ENCODE peak calls at places on chromosomes 6 and 20, in eight cellular contexts. K, J, A, H, Q, R, Y and O are unnamed samples.

GRCh38 chr6:32882879-32883250 is 28.9 kb downstream of the PSMB9 start:
- DNase-seq in Q (no peak), Y (no peak), A (no peak), H (no peak), R (no peak), K (no peak), J (no peak), O (no peak)

GRCh38 chr6:39797751-39798150 is 5.6 kb downstream of the DAAM2 start:
- DNase-seq in R (no peak), A (no peak), K (no peak), H (no peak), Q (no peak), Y (no peak), J (no peak), O (no peak)

GRCh38 chr6:108665495-108666196 is 104.9 kb downstream of the FOXO3 start:
- DNase-seq in H (no peak), A (no peak), R (no peak), J (no peak), Y (no peak), K (no peak), Q (no peak), O (peak; percentile 61)

GRCh38 chr6:8130399-8130798 is 28.1 kb upstream of the EEF1E1 start:
- DNase-seq in Q (no peak), A (no peak), J (peak; percentile 49), K (no peak), Y (no peak), R (no peak), H (no peak), O (no peak)

GRCh38 chr6:138543648-138544047 is 44.4 kb upstream of the NHSL1 start:
- DNase-seq in Y (no peak), Q (no peak), H (no peak), A (no peak), R (no peak), J (no peak), K (no peak), O (no peak)

GRCh38 chr6:14795451-14795850 is 450.4 kb upstream of the JARID2 start:
- DNase-seq in Q (no peak), K (no peak), A (no peak), Y (no peak), R (no peak), H (no peak), J (no peak), O (no peak)

GRCh38 chr20:62710221-62710885 is 1.7 kb downstream of the NTSR1 start:
- DNase-seq in A (no peak), R (no peak), H (no peak), J (no peak), Q (peak; percentile 30), Y (no peak), K (no peak), O (no peak)

GRCh38 chr6:88683734-88684133 is 279.7 kb downstream of the RNGTT start:
- DNase-seq in Y (no peak), K (no peak), A (no peak), J (no peak), H (no peak), Q (no peak), R (no peak), O (no peak)

GRCh38 chr6:24755284-24755683 is 19.5 kb upstream of the GMNN start:
- DNase-seq in K (no peak), J (no peak), Q (no peak), R (no peak), A (no peak), Y (no peak), H (no peak), O (no peak)

GRCh38 chr6:113627480-113627879 is 229.7 kb upstream of the MARCKS start:
- DNase-seq in K (no peak), Y (no peak), J (no peak), A (no peak), Q (no peak), R (no peak), H (no peak), O (no peak)

GRCh38 chr6:31090973-31091364 is 21.4 kb downstream of the C6orf15 start:
- DNase-seq in A (no peak), R (no peak), Q (no peak), H (no peak), J (no peak), K (no peak), Y (no peak), O (no peak)

GRCh38 chr20:4227085-4227821 is 211.9 kb upstream of the RNF24 start:
- DNase-seq in H (no peak), R (no peak), A (no peak), Y (no peak), K (no peak), Q (peak; percentile 56), J (peak; percentile 60), O (no peak)

GRCh38 chr6:12602951-12603710 is 113.4 kb upstream of the PHACTR1 start:
- DNase-seq in H (peak; percentile 57), J (peak; percentile 74), Y (no peak), R (no peak), A (no peak), Q (peak; percentile 22), K (no peak), O (no peak)

GRCh38 chr20:61839912-61840441 is 225.7 kb downstream of the TAF4 start:
- DNase-seq in R (no peak), H (no peak), Y (no peak), K (no peak), J (no peak), Q (no peak), A (no peak), O (no peak)

GRCh38 chr20:53606364-53606985 is 12.8 kb upstream of the ZNF217 start:
- DNase-seq in R (no peak), A (no peak), H (no peak), K (peak; percentile 37), J (no peak), Q (no peak), Y (no peak), O (no peak)

GRCh38 chr20:47648943-47649342 is 136.3 kb downstream of the SULF2 start:
- DNase-seq in A (no peak), Q (no peak), Y (no peak), H (no peak), R (no peak), K (no peak), J (no peak), O (no peak)

GRCh38 chr6:130961148-130961547 is 101.9 kb downstream of the EPB41L2 start:
- DNase-seq in H (peak; percentile 1), A (no peak), R (no peak), K (no peak), Y (no peak), Q (no peak), J (no peak), O (no peak)

GRCh38 chr20:40279390-40279789 is 409.6 kb downstream of the MAFB start:
- DNase-seq in Q (no peak), A (no peak), R (no peak), H (no peak), Y (no peak), K (no peak), J (no peak), O (peak; percentile 4)

GRCh38 chr6:93036835-93037234 is 382.5 kb downstream of the EPHA7 start:
- DNase-seq in R (no peak), H (peak; percentile 52), J (no peak), Q (no peak), Y (no peak), A (no peak), K (no peak), O (no peak)

GRCh38 chr6:154058963-154059680 is 20.1 kb downstream of the OPRM1 start:
- DNase-seq in K (no peak), H (no peak), A (no peak), J (no peak), Y (no peak), R (no peak), Q (no peak), O (no peak)

GRCh38 chr20:4369798-4370124 is 351.9 kb upstream of the PRND start:
- DNase-seq in Q (peak; percentile 62), A (no peak), J (no peak), R (no peak), H (no peak), K (peak; percentile 58), Y (no peak), O (no peak)

GRCh38 chr6:22444335-22444734 is 125.0 kb upstream of the HDGFL1 start:
- DNase-seq in Y (no peak), R (no peak), Q (no peak), A (no peak), K (no peak), J (no peak), H (no peak), O (no peak)

GRCh38 chr6:100678027-100678426 is 203.1 kb downstream of the ASCC3 start:
- DNase-seq in K (no peak), R (no peak), A (no peak), Q (no peak), Y (no peak), H (peak; percentile 2), J (no peak), O (no peak)

GRCh38 chr20:34907616-34908469 is 31.4 kb downstream of the ACSS2 start:
- DNase-seq in Q (peak; percentile 77), K (no peak), A (no peak), J (peak; percentile 97), Y (no peak), H (peak; percentile 72), R (no peak), O (peak; percentile 91)